ENCODE peak calls at places on chromosomes 4 and X, in eight cellular contexts. One of them, this sample, is unnamed.

GRCh38 chr4:7323872-7324650 is 110.7 kb downstream of the PSAPL1 start:
- DNase-seq in posterior vena cava: no peak
- DNase-seq in cardiac fibroblast: no peak
- DNase-seq in NCI-H1436: no peak
- DNase-seq in activated CD4-positive, CD25-positive, alpha-beta regulatory T cell: no peak
- DNase-seq in D341Med: peak
- DNase-seq in heart right ventricle: no peak
- DNase-seq in skeletal muscle cell: no peak
- DNase-seq in this sample: peak

GRCh38 chrX:135086197-135086854 is 34.0 kb downstream of the ETDB start:
- DNase-seq in posterior vena cava: no peak
- DNase-seq in cardiac fibroblast: peak
- DNase-seq in NCI-H1436: peak
- DNase-seq in activated CD4-positive, CD25-positive, alpha-beta regulatory T cell: peak
- DNase-seq in D341Med: peak
- DNase-seq in heart right ventricle: no peak
- DNase-seq in skeletal muscle cell: no peak
- DNase-seq in this sample: peak

GRCh38 chrX:132488092-132488749 is 617 bp downstream of the MBNL3 start:
- DNase-seq in posterior vena cava: no peak
- DNase-seq in cardiac fibroblast: peak
- DNase-seq in NCI-H1436: no peak
- DNase-seq in activated CD4-positive, CD25-positive, alpha-beta regulatory T cell: no peak
- DNase-seq in D341Med: peak
- DNase-seq in heart right ventricle: peak
- DNase-seq in skeletal muscle cell: no peak
- DNase-seq in this sample: peak

GRCh38 chrX:109911046-109911445 is 91.9 kb upstream of the TMEM164 start:
- DNase-seq in posterior vena cava: no peak
- DNase-seq in cardiac fibroblast: peak
- DNase-seq in NCI-H1436: no peak
- DNase-seq in activated CD4-positive, CD25-positive, alpha-beta regulatory T cell: no peak
- DNase-seq in D341Med: no peak
- DNase-seq in heart right ventricle: no peak
- DNase-seq in skeletal muscle cell: no peak
- DNase-seq in this sample: no peak

GRCh38 chrX:73126240-73126639 is 46.9 kb upstream of the PABPC1L2A start:
- DNase-seq in posterior vena cava: no peak
- DNase-seq in cardiac fibroblast: no peak
- DNase-seq in NCI-H1436: no peak
- DNase-seq in activated CD4-positive, CD25-positive, alpha-beta regulatory T cell: no peak
- DNase-seq in D341Med: no peak
- DNase-seq in heart right ventricle: no peak
- DNase-seq in skeletal muscle cell: no peak
- DNase-seq in this sample: no peak

GRCh38 chrX:56232221-56233082 is at the start of gene KLF8:
- DNase-seq in posterior vena cava: peak
- DNase-seq in cardiac fibroblast: no peak
- DNase-seq in NCI-H1436: no peak
- DNase-seq in activated CD4-positive, CD25-positive, alpha-beta regulatory T cell: no peak
- DNase-seq in D341Med: no peak
- DNase-seq in heart right ventricle: peak
- DNase-seq in skeletal muscle cell: no peak
- DNase-seq in this sample: no peak

GRCh38 chr4:150297861-150298474 is 219.7 kb downstream of the DCLK2 start:
- DNase-seq in posterior vena cava: no peak
- DNase-seq in cardiac fibroblast: peak
- DNase-seq in NCI-H1436: peak
- DNase-seq in activated CD4-positive, CD25-positive, alpha-beta regulatory T cell: no peak
- DNase-seq in D341Med: peak
- DNase-seq in heart right ventricle: no peak
- DNase-seq in skeletal muscle cell: peak
- DNase-seq in this sample: peak

GRCh38 chr4:706834-707598 is 1.4 kb downstream of the PCGF3 start:
- DNase-seq in posterior vena cava: no peak
- DNase-seq in cardiac fibroblast: no peak
- DNase-seq in NCI-H1436: no peak
- DNase-seq in activated CD4-positive, CD25-positive, alpha-beta regulatory T cell: no peak
- DNase-seq in D341Med: no peak
- DNase-seq in heart right ventricle: no peak
- DNase-seq in skeletal muscle cell: no peak
- DNase-seq in this sample: no peak

GRCh38 chr4:145898926-145899531 is 39.6 kb downstream of the ZNF827 start:
- DNase-seq in posterior vena cava: no peak
- DNase-seq in cardiac fibroblast: no peak
- DNase-seq in NCI-H1436: no peak
- DNase-seq in activated CD4-positive, CD25-positive, alpha-beta regulatory T cell: no peak
- DNase-seq in D341Med: no peak
- DNase-seq in heart right ventricle: no peak
- DNase-seq in skeletal muscle cell: no peak
- DNase-seq in this sample: no peak

GRCh38 chr4:56757821-56758400 is 63.6 kb downstream of the SPINK2 start:
- DNase-seq in posterior vena cava: no peak
- DNase-seq in cardiac fibroblast: peak
- DNase-seq in NCI-H1436: no peak
- DNase-seq in activated CD4-positive, CD25-positive, alpha-beta regulatory T cell: peak
- DNase-seq in D341Med: no peak
- DNase-seq in heart right ventricle: peak
- DNase-seq in skeletal muscle cell: peak
- DNase-seq in this sample: no peak

GRCh38 chr4:111943796-111944203 is 201.5 kb upstream of the FAM241A start:
- DNase-seq in posterior vena cava: no peak
- DNase-seq in cardiac fibroblast: peak
- DNase-seq in NCI-H1436: no peak
- DNase-seq in activated CD4-positive, CD25-positive, alpha-beta regulatory T cell: no peak
- DNase-seq in D341Med: peak
- DNase-seq in heart right ventricle: no peak
- DNase-seq in skeletal muscle cell: no peak
- DNase-seq in this sample: peak

GRCh38 chr4:97759785-97760184 is 383.5 kb downstream of the STPG2 start:
- DNase-seq in posterior vena cava: no peak
- DNase-seq in cardiac fibroblast: no peak
- DNase-seq in NCI-H1436: no peak
- DNase-seq in activated CD4-positive, CD25-positive, alpha-beta regulatory T cell: no peak
- DNase-seq in D341Med: no peak
- DNase-seq in heart right ventricle: no peak
- DNase-seq in skeletal muscle cell: no peak
- DNase-seq in this sample: no peak

GRCh38 chrX:63250253-63250868 is 100.8 kb downstream of the SPIN4 start:
- DNase-seq in posterior vena cava: no peak
- DNase-seq in cardiac fibroblast: peak
- DNase-seq in NCI-H1436: no peak
- DNase-seq in activated CD4-positive, CD25-positive, alpha-beta regulatory T cell: no peak
- DNase-seq in D341Med: peak
- DNase-seq in heart right ventricle: no peak
- DNase-seq in skeletal muscle cell: peak
- DNase-seq in this sample: no peak